ENCODE peak calls at places on chromosomes 13 and 19, in five cellular contexts. O is NCI-H774, I is hippocampal formation, S is sciatic nerve, B is NCI-H1092. Y is an unnamed sample.
A peak's percentile ranks its signal among the peaks of the same experiment; 100 is the strongest.

GRCh38 chr13:49953560-49953959 is 17.4 kb upstream of the SPRYD7 start:
- DNase-seq in O (no peak), S (no peak), I (no peak), B (no peak), Y (no peak)

GRCh38 chr13:25802579-25802978 is 249.2 kb downstream of the SHISA2 start:
- DNase-seq in S (no peak), O (no peak), B (no peak), I (no peak), Y (no peak)

GRCh38 chr19:2059422-2060201 is 8.6 kb upstream of the MKNK2 start:
- DNase-seq in O (peak; percentile 23), B (no peak), S (peak; percentile 79), I (peak; percentile 29), Y (no peak)

GRCh38 chr13:47623862-47624261 is 377.2 kb downstream of the SUCLA2 start:
- DNase-seq in I (no peak), S (no peak), O (no peak), B (no peak), Y (no peak)

GRCh38 chr13:31972453-31972852 is 59.1 kb upstream of the FRY start:
- DNase-seq in I (no peak), O (no peak), S (no peak), B (no peak), Y (no peak)

GRCh38 chr19:18118420-18119242 is 21.1 kb downstream of the MAST3 start:
- DNase-seq in S (no peak), O (no peak), B (no peak), I (no peak), Y (no peak)

GRCh38 chr13:40343550-40344269 is 322.7 kb downstream of the FOXO1 start:
- DNase-seq in S (no peak), O (no peak), I (no peak), B (no peak), Y (no peak)

GRCh38 chr19:42412661-42413076 is 14.5 kb downstream of the LIPE start:
- DNase-seq in B (no peak), I (peak; percentile 84), O (no peak), S (no peak), Y (no peak)

GRCh38 chr19:33905473-33905936 is 108.8 kb downstream of the KCTD15 start:
- DNase-seq in B (no peak), O (no peak), I (no peak), S (no peak), Y (no peak)

Y was measured in epithelial cell of prostate.